ENCODE peak calls at places on chromosomes 7 and 10, in six cellular contexts. W, A, U, M, O and Q are unnamed samples.

GRCh38 chr10:47063858-47064257 is 152.6 kb downstream of the PTPN20 start:
- DNase-seq in W (no peak), A (no peak), U (no peak), M (no peak), O (no peak), Q (no peak)

GRCh38 chr10:122152544-122152943 is 118.6 kb upstream of the BTBD16 start:
- DNase-seq in W (no peak), A (no peak), U (no peak), M (no peak), O (no peak), Q (no peak)

GRCh38 chr10:109475704-109476103 is 447.6 kb downstream of the XPNPEP1 start:
- DNase-seq in W (no peak), A (no peak), U (no peak), M (no peak), O (no peak), Q (no peak)

GRCh38 chr7:99499356-99499712 is 747 bp downstream of the ZNF394 start:
- DNase-seq in W (no peak), A (no peak), U (no peak), M (no peak), O (no peak), Q (no peak)

GRCh38 chr10:35194471-35194870 is 67.8 kb downstream of the CREM start:
- DNase-seq in W (no peak), A (no peak), U (no peak), M (no peak), O (no peak), Q (no peak)

GRCh38 chr7:29281782-29282541 is 87.4 kb downstream of the CHN2 start:
- DNase-seq in W (no peak), A (no peak), U (no peak), M (peak), O (no peak), Q (no peak)

GRCh38 chr7:142908921-142909870 is 23.7 kb upstream of the TRPV6 start:
- DNase-seq in W (peak), A (no peak), U (no peak), M (no peak), O (no peak), Q (no peak)

GRCh38 chr7:38374507-38374906 is 101.1 kb upstream of the TARP start:
- DNase-seq in W (peak), A (no peak), U (no peak), M (peak), O (no peak), Q (no peak)

GRCh38 chr7:66921918-66922486 is 977 bp downstream of the TMEM248 start:
- DNase-seq in W (peak), A (no peak), U (no peak), M (peak), O (peak), Q (no peak)

GRCh38 chr7:157018997-157019591 is 8.6 kb upstream of the MNX1 start:
- DNase-seq in W (no peak), A (no peak), U (no peak), M (no peak), O (no peak), Q (no peak)

GRCh38 chr7:74291535-74291934 is 2.3 kb downstream of the CLIP2 start:
- DNase-seq in W (no peak), A (no peak), U (no peak), M (no peak), O (no peak), Q (no peak)

GRCh38 chr7:154302380-154302779 is 250.2 kb downstream of the DPP6 start:
- DNase-seq in W (no peak), A (no peak), U (no peak), M (peak), O (no peak), Q (no peak)

GRCh38 chr10:5234106-5234877 is 37.7 kb downstream of the AKR1C4 start:
- DNase-seq in W (no peak), A (no peak), U (no peak), M (peak), O (no peak), Q (no peak)

GRCh38 chr10:89163265-89163995 is 43.7 kb downstream of the CH25H start:
- DNase-seq in W (no peak), A (no peak), U (peak), M (no peak), O (peak), Q (peak)

GRCh38 chr10:79438021-79438698 is 7.3 kb downstream of the ZCCHC24 start:
- DNase-seq in W (no peak), A (no peak), U (no peak), M (no peak), O (no peak), Q (no peak)

GRCh38 chr10:132397671-132398565 is 918 bp downstream of the PWWP2B start:
- DNase-seq in W (no peak), A (no peak), U (no peak), M (no peak), O (no peak), Q (no peak)

GRCh38 chr10:110863361-110863760 is 8.4 kb upstream of the PDCD4 start:
- DNase-seq in W (no peak), A (no peak), U (no peak), M (no peak), O (no peak), Q (no peak)

GRCh38 chr7:143048827-143049226 is 3.3 kb upstream of the OR6V1 start:
- DNase-seq in W (no peak), A (no peak), U (no peak), M (no peak), O (no peak), Q (no peak)

GRCh38 chr7:128777156-128778123 is 1.8 kb upstream of the OPN1SW start:
- DNase-seq in W (no peak), A (no peak), U (no peak), M (peak), O (no peak), Q (no peak)

GRCh38 chr10:114058297-114058696 is 14.6 kb downstream of the ADRB1 start:
- DNase-seq in W (no peak), A (no peak), U (no peak), M (no peak), O (no peak), Q (no peak)

GRCh38 chr7:79282882-79283602 is 170.4 kb downstream of the MAGI2 start:
- DNase-seq in W (no peak), A (no peak), U (no peak), M (peak), O (no peak), Q (no peak)

GRCh38 chr10:5665380-5666323 is 743 bp downstream of the ASB13 start:
- DNase-seq in W (no peak), A (no peak), U (no peak), M (peak), O (no peak), Q (no peak)

GRCh38 chr10:90935581-90936292 is 14.8 kb upstream of the ANKRD1 start:
- DNase-seq in W (no peak), A (no peak), U (no peak), M (no peak), O (no peak), Q (no peak)

GRCh38 chr10:78859266-78859665 is 209.5 kb upstream of the ZMIZ1 start:
- DNase-seq in W (no peak), A (no peak), U (no peak), M (no peak), O (no peak), Q (no peak)

GRCh38 chr7:142703655-142704310 is 45.5 kb upstream of the PRSS1 start:
- DNase-seq in W (no peak), A (no peak), U (no peak), M (no peak), O (no peak), Q (no peak)

GRCh38 chr10:15035385-15036301 is 8.1 kb upstream of the OLAH start:
- DNase-seq in W (peak), A (no peak), U (no peak), M (no peak), O (no peak), Q (no peak)

GRCh38 chr7:127799535-127800305 is 147.7 kb downstream of the SND1 start:
- DNase-seq in W (no peak), A (no peak), U (no peak), M (no peak), O (no peak), Q (no peak)

GRCh38 chr7:69540275-69540674 is 58.0 kb upstream of the AUTS2 start:
- DNase-seq in W (no peak), A (no peak), U (no peak), M (no peak), O (no peak), Q (no peak)

GRCh38 chr7:82105463-82105862 is 335.6 kb upstream of the HGF start:
- DNase-seq in W (no peak), A (no peak), U (no peak), M (no peak), O (no peak), Q (no peak)

GRCh38 chr10:91311601-91312000 is 91.1 kb downstream of the PCGF5 start:
- DNase-seq in W (no peak), A (no peak), U (no peak), M (no peak), O (no peak), Q (no peak)

GRCh38 chr10:44477021-44477420 is 92.1 kb upstream of the CXCL12 start:
- DNase-seq in W (no peak), A (no peak), U (no peak), M (no peak), O (no peak), Q (no peak)

GRCh38 chr10:110488124-110488681 is 9.5 kb upstream of the DUSP5 start:
- DNase-seq in W (no peak), A (no peak), U (no peak), M (no peak), O (no peak), Q (no peak)

GRCh38 chr10:3045471-3046209 is 21.7 kb upstream of the PFKP start:
- DNase-seq in W (peak), A (peak), U (no peak), M (peak), O (no peak), Q (no peak)

GRCh38 chr7:13017325-13017853 is 330.0 kb downstream of the ARL4A start:
- DNase-seq in W (no peak), A (no peak), U (no peak), M (peak), O (no peak), Q (no peak)

GRCh38 chr10:101285519-101286070 is 56.3 kb upstream of the LBX1 start:
- DNase-seq in W (no peak), A (peak), U (no peak), M (no peak), O (no peak), Q (no peak)

GRCh38 chr10:100634034-100634433 is 98.3 kb downstream of the HIF1AN start:
- DNase-seq in W (no peak), A (no peak), U (no peak), M (no peak), O (no peak), Q (no peak)

GRCh38 chr7:151408498-151408838 is 1.4 kb downstream of the WDR86 start:
- DNase-seq in W (no peak), A (no peak), U (no peak), M (no peak), O (no peak), Q (no peak)

GRCh38 chr7:94696981-94697670 is 41.2 kb upstream of the SGCE start:
- DNase-seq in W (no peak), A (no peak), U (no peak), M (peak), O (no peak), Q (no peak)

GRCh38 chr7:117816727-117817126 is 56.5 kb downstream of the CTTNBP2 start:
- DNase-seq in W (no peak), A (no peak), U (no peak), M (no peak), O (no peak), Q (no peak)

GRCh38 chr7:117819558-117819957 is 53.7 kb downstream of the CTTNBP2 start:
- DNase-seq in W (no peak), A (no peak), U (no peak), M (no peak), O (no peak), Q (no peak)

DNA sequence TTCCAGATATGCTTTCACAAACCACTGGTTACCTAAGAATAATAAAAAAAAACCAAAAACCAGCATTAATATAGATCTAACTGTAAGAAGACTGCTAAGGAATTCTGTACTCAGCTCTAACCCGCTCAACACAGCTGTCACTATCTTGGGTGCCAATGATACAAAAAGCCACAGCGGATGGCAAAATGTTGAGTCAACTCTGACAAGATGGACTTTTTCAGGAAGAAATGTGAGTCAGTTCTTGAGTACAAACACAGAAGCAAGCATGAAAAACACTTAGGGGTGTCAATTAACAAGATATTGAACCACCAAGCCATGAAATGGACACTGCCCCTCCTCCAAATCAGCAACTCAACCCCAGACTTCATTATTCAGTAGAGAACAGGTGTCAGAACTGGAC is 55.0 kb downstream of the CTTNBP2 start:
- DNase-seq in W (no peak), A (no peak), U (no peak), M (no peak), O (no peak), Q (no peak)
- TF ChIP-seq TAF1 in W (no peak), A (no peak), U (no peak), M (no peak), O (no peak), Q (no peak)

GRCh38 chr7:572013-572667 is 52.5 kb upstream of the PDGFA start:
- DNase-seq in W (no peak), A (no peak), U (no peak), M (no peak), O (no peak), Q (no peak)

GRCh38 chr7:569996-570800 is 50.6 kb upstream of the PDGFA start:
- DNase-seq in W (no peak), A (no peak), U (no peak), M (no peak), O (no peak), Q (no peak)

GRCh38 chr7:569071-569855 is 49.6 kb upstream of the PDGFA start:
- DNase-seq in W (no peak), A (no peak), U (no peak), M (no peak), O (no peak), Q (no peak)

GRCh38 chr7:571096-572012 is 51.7 kb upstream of the PDGFA start:
- DNase-seq in W (no peak), A (no peak), U (no peak), M (no peak), O (no peak), Q (no peak)

GRCh38 chr7:570801-571070 is 51.1 kb upstream of the PDGFA start:
- DNase-seq in W (no peak), A (no peak), U (no peak), M (no peak), O (no peak), Q (no peak)
- TF ChIP-seq POLR2A in W (no peak), A (no peak), U (no peak), M (no peak), O (no peak), Q (no peak)

GRCh38 chr7:117869374-117869773 is 3.9 kb downstream of the CTTNBP2 start:
- DNase-seq in W (no peak), A (no peak), U (no peak), M (no peak), O (no peak), Q (no peak)
- TF ChIP-seq POLR2AphosphoS5 in W (no peak), A (no peak), U (no peak), M (no peak), O (no peak), Q (no peak)

GRCh38 chr10:42991442-42992098 is 85.3 kb upstream of the RET start:
- DNase-seq in W (no peak), A (no peak), U (no peak), M (no peak), O (no peak), Q (peak)
- TF ChIP-seq TAF1 in W (no peak), A (no peak), U (no peak), M (no peak), O (no peak), Q (no peak)

DNA sequence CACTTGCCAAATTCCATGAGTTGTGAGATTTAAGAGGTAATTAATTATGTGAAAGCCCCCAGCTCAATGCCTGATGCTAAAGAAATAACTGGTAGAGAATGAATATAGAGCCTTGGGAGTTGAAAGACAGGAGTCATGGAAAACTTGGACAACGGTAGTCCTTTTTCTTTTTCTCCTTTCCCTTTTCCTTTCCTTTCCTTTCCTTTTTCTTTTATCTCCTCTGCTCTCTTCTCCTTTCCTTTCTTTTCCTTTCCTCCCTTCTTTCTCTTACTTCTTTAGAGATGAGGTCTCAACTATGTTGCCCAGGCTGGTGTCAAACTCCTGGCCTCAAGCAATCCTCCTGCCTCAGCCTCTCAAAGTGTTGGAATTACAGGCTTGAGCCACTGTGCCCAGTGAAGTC is 7.9 kb upstream of the TSPAN15 start:
- DNase-seq in W (no peak), A (no peak), U (no peak), M (no peak), O (no peak), Q (no peak)
- TF ChIP-seq POLR2A in W (no peak), A (no peak), U (no peak), M (no peak), O (no peak), Q (no peak)

GRCh38 chr10:34081948-34082347 is 733.1 kb downstream of the PARD3 start:
- DNase-seq in W (no peak), A (no peak), U (no peak), M (peak), O (no peak), Q (no peak)

GRCh38 chr10:34081347-34081743 is 733.8 kb downstream of the PARD3 start:
- DNase-seq in W (no peak), A (no peak), U (no peak), M (no peak), O (no peak), Q (no peak)

GRCh38 chr10:34078798-34079470 is 736.2 kb downstream of the PARD3 start:
- DNase-seq in W (no peak), A (no peak), U (no peak), M (no peak), O (no peak), Q (no peak)

GRCh38 chr10:34079702-34080484 is 735.2 kb downstream of the PARD3 start:
- DNase-seq in W (no peak), A (no peak), U (no peak), M (no peak), O (no peak), Q (no peak)

GRCh38 chr10:34080485-34081346 is 734.4 kb downstream of the PARD3 start:
- DNase-seq in W (no peak), A (no peak), U (no peak), M (no peak), O (no peak), Q (no peak)
- TF ChIP-seq POLR2AphosphoS5 in W (no peak), A (no peak), U (no peak), M (no peak), O (no peak), Q (no peak)

DNA sequence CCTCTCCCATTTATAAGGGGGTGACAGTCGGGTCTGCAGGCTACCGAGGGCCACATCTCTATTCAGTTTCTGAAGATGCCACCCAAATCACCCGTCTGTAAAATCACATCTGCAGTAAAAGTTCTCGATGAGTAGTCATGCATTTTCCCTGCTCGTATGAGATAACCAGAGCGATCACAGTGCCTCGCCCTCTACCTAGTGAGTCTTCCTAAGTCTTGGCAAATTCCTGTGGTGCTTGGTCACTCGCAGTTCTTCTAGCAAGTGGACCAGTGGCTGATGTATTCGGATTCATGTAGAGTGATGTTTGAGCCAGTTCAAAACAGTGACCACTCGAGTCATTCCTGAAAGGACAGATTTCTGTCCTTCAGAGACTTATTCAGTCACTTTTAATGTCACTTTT is 44.9 kb downstream of the INSYN2A start:
- DNase-seq in W (no peak), A (no peak), U (no peak), M (no peak), O (no peak), Q (no peak)
- TF ChIP-seq TAF1 in W (no peak), A (no peak), U (no peak), M (no peak), O (no peak), Q (no peak)

GRCh38 chr7:123748171-123748733 is 551 bp downstream of the WASL start:
- DNase-seq in W (peak), A (no peak), U (peak), M (no peak), O (no peak), Q (no peak)

GRCh38 chr7:123749537-123749857 is 694 bp upstream of the WASL start:
- DNase-seq in W (no peak), A (no peak), U (no peak), M (peak), O (no peak), Q (no peak)

GRCh38 chr7:123750389-123751230 is 1.8 kb upstream of the WASL start:
- DNase-seq in W (no peak), A (no peak), U (no peak), M (no peak), O (no peak), Q (no peak)

GRCh38 chr7:123747620-123748141 is 1.1 kb downstream of the WASL start:
- DNase-seq in W (peak), A (peak), U (peak), M (peak), O (no peak), Q (no peak)

DNA sequence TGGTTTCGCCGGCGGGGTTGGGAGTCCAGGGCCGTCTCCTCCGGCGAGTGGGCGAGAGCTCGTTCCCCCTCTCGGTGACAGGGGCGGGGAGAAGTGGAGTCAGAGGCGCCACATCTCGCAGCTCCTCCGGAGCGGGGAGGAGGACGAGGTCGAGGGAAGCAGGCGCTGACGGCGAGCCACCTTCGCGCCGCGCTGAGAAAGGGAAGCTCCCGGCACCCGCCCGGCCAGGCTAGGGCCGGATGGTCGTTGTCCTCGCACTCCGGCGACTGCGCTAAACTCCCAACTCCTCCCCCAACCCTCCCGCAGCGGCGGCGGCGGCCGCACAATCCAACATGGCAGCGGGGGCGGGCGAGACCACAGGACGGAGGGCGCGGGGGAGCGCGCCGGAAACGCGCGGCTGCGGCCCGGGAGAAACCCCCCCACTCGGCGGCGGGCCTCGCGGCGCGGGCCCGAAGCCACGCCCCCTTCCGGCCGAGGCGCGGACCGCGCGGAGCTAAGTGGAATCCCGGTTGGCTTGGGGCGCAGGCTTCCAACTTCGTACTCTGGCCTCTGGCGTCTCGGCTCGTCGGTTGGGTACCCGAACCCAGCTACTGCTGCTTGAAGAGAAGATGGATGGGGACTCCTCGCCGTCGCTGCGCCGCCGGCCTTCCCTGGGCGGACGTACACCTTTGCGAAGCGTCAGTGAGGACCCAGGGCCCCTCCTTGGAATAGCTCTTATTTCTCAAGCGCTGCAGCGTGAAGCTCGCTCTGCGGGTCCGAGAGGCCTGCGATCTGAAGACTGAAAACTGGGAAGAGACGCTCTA is at the start of gene WASL:
- DNase-seq in W (peak), A (peak), U (peak), M (peak), O (peak), Q (peak)
- TF ChIP-seq POLR2A in W (peak), A (peak), U (peak), M (peak), O (peak), Q (peak)